ENCODE peak calls at places on chromosomes 11 and 22, in nine cellular contexts. One of them, this sample, is unnamed.

GRCh38 chr11:32434116-32434386 is 1.3 kb downstream of the WT1 start:
- DNase-seq in adrenal gland: no peak
- DNase-seq in body of pancreas: no peak
- DNase-seq in HepG2: no peak
- DNase-seq in GM12891: no peak
- DNase-seq in tibial nerve: no peak
- DNase-seq in GM12878: no peak
- DNase-seq in HCT116: no peak
- DNase-seq in right lobe of liver: no peak
- DNase-seq in this sample: no peak

GRCh38 chr11:122140535-122140934 is 24.5 kb upstream of the BLID start:
- DNase-seq in adrenal gland: no peak
- DNase-seq in body of pancreas: no peak
- DNase-seq in HepG2: no peak
- DNase-seq in GM12891: no peak
- DNase-seq in tibial nerve: no peak
- DNase-seq in GM12878: no peak
- DNase-seq in HCT116: no peak
- DNase-seq in right lobe of liver: no peak
- DNase-seq in this sample: no peak

GRCh38 chr22:29617922-29618629 is 14.6 kb downstream of the NF2 start:
- DNase-seq in adrenal gland: peak
- DNase-seq in body of pancreas: peak
- DNase-seq in HepG2: no peak
- DNase-seq in GM12891: no peak
- DNase-seq in tibial nerve: no peak
- DNase-seq in GM12878: no peak
- DNase-seq in HCT116: peak
- DNase-seq in right lobe of liver: no peak
- DNase-seq in this sample: no peak

GRCh38 chr11:77126861-77127673 is 979 bp upstream of the MYO7A start:
- DNase-seq in adrenal gland: peak
- DNase-seq in body of pancreas: peak
- DNase-seq in HepG2: no peak
- DNase-seq in GM12891: peak
- DNase-seq in tibial nerve: peak
- DNase-seq in GM12878: no peak
- DNase-seq in HCT116: no peak
- DNase-seq in right lobe of liver: peak
- DNase-seq in this sample: peak

GRCh38 chr11:72569966-72570892 is 104.0 kb downstream of the PDE2A start:
- DNase-seq in adrenal gland: peak
- DNase-seq in body of pancreas: peak
- DNase-seq in HepG2: no peak
- DNase-seq in GM12891: no peak
- DNase-seq in tibial nerve: no peak
- DNase-seq in GM12878: no peak
- DNase-seq in HCT116: no peak
- DNase-seq in right lobe of liver: no peak
- DNase-seq in this sample: no peak

GRCh38 chr11:111585371-111585770 is 16.9 kb upstream of the SIK2 start:
- DNase-seq in adrenal gland: peak
- DNase-seq in body of pancreas: no peak
- DNase-seq in HepG2: no peak
- DNase-seq in GM12891: no peak
- DNase-seq in tibial nerve: no peak
- DNase-seq in GM12878: no peak
- DNase-seq in HCT116: no peak
- DNase-seq in right lobe of liver: no peak
- DNase-seq in this sample: no peak

GRCh38 chr11:1793091-1793490 is 29.4 kb upstream of the CTSD start:
- DNase-seq in adrenal gland: no peak
- DNase-seq in body of pancreas: no peak
- DNase-seq in HepG2: no peak
- DNase-seq in GM12891: no peak
- DNase-seq in tibial nerve: no peak
- DNase-seq in GM12878: no peak
- DNase-seq in HCT116: no peak
- DNase-seq in right lobe of liver: no peak
- DNase-seq in this sample: no peak

GRCh38 chr22:19905619-19906276 is 35.8 kb upstream of the COMT start:
- DNase-seq in adrenal gland: no peak
- DNase-seq in body of pancreas: no peak
- DNase-seq in HepG2: no peak
- DNase-seq in GM12891: no peak
- DNase-seq in tibial nerve: no peak
- DNase-seq in GM12878: no peak
- DNase-seq in HCT116: no peak
- DNase-seq in right lobe of liver: no peak
- DNase-seq in this sample: no peak

GRCh38 chr22:21026783-21027692 is 5.3 kb downstream of the SLC7A4 start:
- DNase-seq in adrenal gland: no peak
- DNase-seq in body of pancreas: no peak
- DNase-seq in HepG2: no peak
- DNase-seq in GM12891: no peak
- DNase-seq in tibial nerve: no peak
- DNase-seq in GM12878: no peak
- DNase-seq in HCT116: no peak
- DNase-seq in right lobe of liver: no peak
- DNase-seq in this sample: peak

GRCh38 chr11:113045146-113045545 is 83.9 kb downstream of the NCAM1 start:
- DNase-seq in adrenal gland: peak
- DNase-seq in body of pancreas: no peak
- DNase-seq in HepG2: no peak
- DNase-seq in GM12891: no peak
- DNase-seq in tibial nerve: no peak
- DNase-seq in GM12878: no peak
- DNase-seq in HCT116: no peak
- DNase-seq in right lobe of liver: no peak
- DNase-seq in this sample: peak

GRCh38 chr11:11454671-11455223 is 101.7 kb upstream of the CSNK2A3 start:
- DNase-seq in adrenal gland: no peak
- DNase-seq in body of pancreas: no peak
- DNase-seq in HepG2: no peak
- DNase-seq in GM12891: no peak
- DNase-seq in tibial nerve: no peak
- DNase-seq in GM12878: no peak
- DNase-seq in HCT116: no peak
- DNase-seq in right lobe of liver: no peak
- DNase-seq in this sample: no peak

GRCh38 chr11:93547028-93547427 is 3.8 kb upstream of the SMCO4 start:
- DNase-seq in adrenal gland: no peak
- DNase-seq in body of pancreas: no peak
- DNase-seq in HepG2: no peak
- DNase-seq in GM12891: no peak
- DNase-seq in tibial nerve: no peak
- DNase-seq in GM12878: no peak
- DNase-seq in HCT116: no peak
- DNase-seq in right lobe of liver: no peak
- DNase-seq in this sample: no peak

GRCh38 chr11:3146612-3147256 is 18.4 kb downstream of the OSBPL5 start:
- DNase-seq in adrenal gland: no peak
- DNase-seq in body of pancreas: no peak
- DNase-seq in HepG2: no peak
- DNase-seq in GM12891: no peak
- DNase-seq in tibial nerve: no peak
- DNase-seq in GM12878: no peak
- DNase-seq in HCT116: no peak
- DNase-seq in right lobe of liver: no peak
- DNase-seq in this sample: peak

GRCh38 chr11:62445314-62445740 is 26.5 kb downstream of the SCGB1A1 start:
- DNase-seq in adrenal gland: no peak
- DNase-seq in body of pancreas: peak
- DNase-seq in HepG2: no peak
- DNase-seq in GM12891: no peak
- DNase-seq in tibial nerve: no peak
- DNase-seq in GM12878: no peak
- DNase-seq in HCT116: no peak
- DNase-seq in right lobe of liver: no peak
- DNase-seq in this sample: no peak

GRCh38 chr22:31313366-31314147 is 21.3 kb upstream of the PIK3IP1 start:
- DNase-seq in adrenal gland: peak
- DNase-seq in body of pancreas: peak
- DNase-seq in HepG2: peak
- DNase-seq in GM12891: no peak
- DNase-seq in tibial nerve: peak
- DNase-seq in GM12878: no peak
- DNase-seq in HCT116: peak
- DNase-seq in right lobe of liver: peak
- DNase-seq in this sample: peak

GRCh38 chr11:82790723-82791487 is 57.2 kb upstream of the FAM181B start:
- DNase-seq in adrenal gland: no peak
- DNase-seq in body of pancreas: no peak
- DNase-seq in HepG2: no peak
- DNase-seq in GM12891: no peak
- DNase-seq in tibial nerve: no peak
- DNase-seq in GM12878: no peak
- DNase-seq in HCT116: no peak
- DNase-seq in right lobe of liver: no peak
- DNase-seq in this sample: no peak

GRCh38 chr11:61752117-61752924 is at the start of gene MYRF:
- DNase-seq in adrenal gland: peak
- DNase-seq in body of pancreas: peak
- DNase-seq in HepG2: no peak
- DNase-seq in GM12891: peak
- DNase-seq in tibial nerve: no peak
- DNase-seq in GM12878: no peak
- DNase-seq in HCT116: no peak
- DNase-seq in right lobe of liver: no peak
- DNase-seq in this sample: peak

GRCh38 chr11:27612932-27613669 is 87.2 kb downstream of the BDNF start:
- DNase-seq in adrenal gland: no peak
- DNase-seq in body of pancreas: no peak
- DNase-seq in HepG2: no peak
- DNase-seq in GM12891: no peak
- DNase-seq in tibial nerve: no peak
- DNase-seq in GM12878: no peak
- DNase-seq in HCT116: no peak
- DNase-seq in right lobe of liver: no peak
- DNase-seq in this sample: no peak

GRCh38 chr11:27613670-27613950 is 86.6 kb downstream of the BDNF start:
- DNase-seq in adrenal gland: no peak
- DNase-seq in body of pancreas: no peak
- DNase-seq in HepG2: no peak
- DNase-seq in GM12891: no peak
- DNase-seq in tibial nerve: no peak
- DNase-seq in GM12878: no peak
- DNase-seq in HCT116: no peak
- DNase-seq in right lobe of liver: no peak
- DNase-seq in this sample: no peak

GRCh38 chr11:27616711-27617110 is 83.5 kb downstream of the BDNF start:
- DNase-seq in adrenal gland: no peak
- DNase-seq in body of pancreas: no peak
- DNase-seq in HepG2: no peak
- DNase-seq in GM12891: no peak
- DNase-seq in tibial nerve: no peak
- DNase-seq in GM12878: no peak
- DNase-seq in HCT116: no peak
- DNase-seq in right lobe of liver: no peak
- DNase-seq in this sample: no peak

GRCh38 chr11:27614092-27614491 is 86.2 kb downstream of the BDNF start:
- DNase-seq in adrenal gland: no peak
- DNase-seq in body of pancreas: no peak
- DNase-seq in HepG2: no peak
- DNase-seq in GM12891: no peak
- DNase-seq in tibial nerve: no peak
- DNase-seq in GM12878: no peak
- DNase-seq in HCT116: no peak
- DNase-seq in right lobe of liver: no peak
- DNase-seq in this sample: no peak

GRCh38 chr11:27615833-27616232 is 84.4 kb downstream of the BDNF start:
- DNase-seq in adrenal gland: no peak
- DNase-seq in body of pancreas: no peak
- DNase-seq in HepG2: no peak
- DNase-seq in GM12891: no peak
- DNase-seq in tibial nerve: no peak
- DNase-seq in GM12878: no peak
- DNase-seq in HCT116: no peak
- DNase-seq in right lobe of liver: no peak
- DNase-seq in this sample: no peak
- TF ChIP-seq POLR2A in adrenal gland: no peak
- TF ChIP-seq POLR2A in body of pancreas: no peak
- TF ChIP-seq POLR2A in HepG2: no peak
- TF ChIP-seq POLR2A in GM12891: no peak
- TF ChIP-seq POLR2A in tibial nerve: no peak
- TF ChIP-seq POLR2A in GM12878: no peak
- TF ChIP-seq POLR2A in HCT116: no peak
- TF ChIP-seq POLR2A in right lobe of liver: no peak
- TF ChIP-seq POLR2A in this sample: no peak

GRCh38 chr11:68935066-68935465 is 31.4 kb downstream of the IGHMBP2 start:
- DNase-seq in adrenal gland: no peak
- DNase-seq in body of pancreas: no peak
- DNase-seq in HepG2: no peak
- DNase-seq in GM12891: no peak
- DNase-seq in tibial nerve: no peak
- DNase-seq in GM12878: no peak
- DNase-seq in HCT116: no peak
- DNase-seq in right lobe of liver: peak
- DNase-seq in this sample: no peak
- TF ChIP-seq POLR2A in adrenal gland: no peak
- TF ChIP-seq POLR2A in body of pancreas: no peak
- TF ChIP-seq POLR2A in HepG2: no peak
- TF ChIP-seq POLR2A in GM12891: no peak
- TF ChIP-seq POLR2A in tibial nerve: no peak
- TF ChIP-seq POLR2A in GM12878: no peak
- TF ChIP-seq POLR2A in HCT116: no peak
- TF ChIP-seq POLR2A in right lobe of liver: no peak
- TF ChIP-seq POLR2A in this sample: no peak

GRCh38 chr11:65386307-65387081 is at the start of gene FRMD8:
- DNase-seq in adrenal gland: peak
- DNase-seq in body of pancreas: peak
- DNase-seq in HepG2: peak
- DNase-seq in GM12891: peak
- DNase-seq in tibial nerve: peak
- DNase-seq in GM12878: no peak
- DNase-seq in HCT116: peak
- DNase-seq in right lobe of liver: peak
- DNase-seq in this sample: peak
- TF ChIP-seq POLR2A in adrenal gland: peak
- TF ChIP-seq POLR2A in body of pancreas: peak
- TF ChIP-seq POLR2A in HepG2: peak
- TF ChIP-seq POLR2A in GM12891: peak
- TF ChIP-seq POLR2A in tibial nerve: peak
- TF ChIP-seq POLR2A in GM12878: peak
- TF ChIP-seq POLR2A in HCT116: no peak
- TF ChIP-seq POLR2A in right lobe of liver: peak
- TF ChIP-seq POLR2A in this sample: peak

DNA sequence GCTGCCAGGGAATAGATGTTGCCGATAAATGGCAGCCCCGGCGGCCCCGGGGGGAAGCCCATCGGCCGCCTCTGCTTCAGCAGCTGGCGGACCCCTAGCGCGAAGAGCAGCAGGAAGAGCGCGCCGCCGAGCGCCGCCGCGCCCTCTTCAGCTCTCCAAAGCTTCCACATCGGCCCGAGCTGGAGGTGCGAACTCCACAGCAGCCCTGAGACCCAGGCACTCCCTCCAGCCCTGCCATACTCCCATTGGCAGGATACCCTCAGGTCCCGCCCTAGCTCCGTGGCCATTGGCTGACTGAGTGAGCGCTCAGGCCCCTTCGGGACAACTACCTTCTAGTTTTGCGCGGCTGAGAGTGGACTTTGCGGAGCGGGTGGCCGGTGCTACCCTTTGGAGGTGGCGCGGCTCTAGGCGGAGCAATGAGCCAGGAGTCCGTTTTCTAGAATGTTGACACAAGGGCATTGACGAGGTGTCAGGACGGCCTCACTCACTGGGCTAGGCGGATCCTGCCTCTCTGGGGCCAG is at the start of gene CYP2R1:
- DNase-seq in adrenal gland: peak
- DNase-seq in body of pancreas: peak
- DNase-seq in HepG2: peak
- DNase-seq in GM12891: peak
- DNase-seq in tibial nerve: peak
- DNase-seq in GM12878: peak
- DNase-seq in HCT116: peak
- DNase-seq in right lobe of liver: peak
- DNase-seq in this sample: peak
- TF ChIP-seq POLR2A in adrenal gland: peak
- TF ChIP-seq POLR2A in body of pancreas: peak
- TF ChIP-seq POLR2A in HepG2: no peak
- TF ChIP-seq POLR2A in GM12891: no peak
- TF ChIP-seq POLR2A in tibial nerve: peak
- TF ChIP-seq POLR2A in GM12878: no peak
- TF ChIP-seq POLR2A in HCT116: no peak
- TF ChIP-seq POLR2A in right lobe of liver: peak
- TF ChIP-seq POLR2A in this sample: peak

This sample was measured in H54.